ENCODE peak calls at places on chromosomes 4 and X, in nine cellular contexts. One of them, this sample, is unnamed.

GRCh38 chrX:7926914-7927258 is 327 bp downstream of the PNPLA4 start:
- DNase-seq in suprapubic skin: peak
- DNase-seq in prostate gland: no peak
- DNase-seq in stomach: no peak
- DNase-seq in HL-60: no peak
- DNase-seq in GM23338: no peak
- DNase-seq in HepG2: no peak
- DNase-seq in GM12891: no peak
- DNase-seq in Panc1: no peak
- DNase-seq in this sample: no peak

GRCh38 chr4:175435437-175435836 is 376.6 kb downstream of the GPM6A start:
- DNase-seq in stomach: no peak
- DNase-seq in HepG2: no peak
- DNase-seq in HL-60: peak
- DNase-seq in suprapubic skin: no peak
- DNase-seq in prostate gland: no peak
- DNase-seq in Panc1: no peak
- DNase-seq in GM12891: no peak
- DNase-seq in GM23338: no peak
- DNase-seq in this sample: no peak

GRCh38 chr4:107951551-107951950 is 20.2 kb downstream of the CYP2U1 start:
- DNase-seq in prostate gland: no peak
- DNase-seq in Panc1: no peak
- DNase-seq in suprapubic skin: no peak
- DNase-seq in GM12891: no peak
- DNase-seq in HL-60: no peak
- DNase-seq in stomach: no peak
- DNase-seq in HepG2: no peak
- DNase-seq in GM23338: no peak
- DNase-seq in this sample: no peak

GRCh38 chr4:178273168-178273567 is 830.9 kb upstream of the AGA start:
- DNase-seq in prostate gland: no peak
- DNase-seq in GM12891: no peak
- DNase-seq in suprapubic skin: no peak
- DNase-seq in HepG2: no peak
- DNase-seq in GM23338: no peak
- DNase-seq in HL-60: no peak
- DNase-seq in stomach: no peak
- DNase-seq in Panc1: no peak
- DNase-seq in this sample: no peak

GRCh38 chr4:6891436-6892170 is 18.0 kb upstream of the TBC1D14 start:
- DNase-seq in Panc1: no peak
- DNase-seq in HepG2: no peak
- DNase-seq in suprapubic skin: no peak
- DNase-seq in GM12891: no peak
- DNase-seq in prostate gland: no peak
- DNase-seq in HL-60: no peak
- DNase-seq in GM23338: no peak
- DNase-seq in stomach: peak
- DNase-seq in this sample: no peak

GRCh38 chr4:81198151-81198550 is 16.9 kb downstream of the PRKG2 start:
- DNase-seq in HepG2: no peak
- DNase-seq in GM23338: no peak
- DNase-seq in HL-60: no peak
- DNase-seq in prostate gland: no peak
- DNase-seq in Panc1: no peak
- DNase-seq in suprapubic skin: no peak
- DNase-seq in stomach: peak
- DNase-seq in GM12891: no peak
- DNase-seq in this sample: no peak

GRCh38 chr4:10926025-10926424 is 241.5 kb upstream of the CLNK start:
- DNase-seq in HepG2: no peak
- DNase-seq in HL-60: no peak
- DNase-seq in stomach: no peak
- DNase-seq in GM12891: no peak
- DNase-seq in GM23338: no peak
- DNase-seq in Panc1: no peak
- DNase-seq in suprapubic skin: no peak
- DNase-seq in prostate gland: no peak
- DNase-seq in this sample: no peak

GRCh38 chrX:125131146-125131545 is 188.5 kb upstream of the TEX13C start:
- DNase-seq in Panc1: no peak
- DNase-seq in HL-60: no peak
- DNase-seq in stomach: no peak
- DNase-seq in prostate gland: no peak
- DNase-seq in GM12891: no peak
- DNase-seq in GM23338: peak
- DNase-seq in HepG2: peak
- DNase-seq in suprapubic skin: no peak
- DNase-seq in this sample: no peak

GRCh38 chrX:78168065-78168464 is 28.6 kb upstream of the TAF9B start:
- DNase-seq in HL-60: no peak
- DNase-seq in stomach: no peak
- DNase-seq in prostate gland: no peak
- DNase-seq in suprapubic skin: no peak
- DNase-seq in HepG2: no peak
- DNase-seq in GM12891: no peak
- DNase-seq in Panc1: no peak
- DNase-seq in GM23338: no peak
- DNase-seq in this sample: no peak

GRCh38 chr4:116320859-116321258 is 764.5 kb downstream of the TRAM1L1 start:
- DNase-seq in GM12891: no peak
- DNase-seq in prostate gland: no peak
- DNase-seq in suprapubic skin: no peak
- DNase-seq in Panc1: no peak
- DNase-seq in HepG2: no peak
- DNase-seq in HL-60: no peak
- DNase-seq in GM23338: no peak
- DNase-seq in stomach: no peak
- DNase-seq in this sample: no peak

GRCh38 chr4:129092636-129093172 is 635 bp downstream of the SCLT1 start:
- DNase-seq in HepG2: no peak
- DNase-seq in GM12891: no peak
- DNase-seq in prostate gland: no peak
- DNase-seq in suprapubic skin: no peak
- DNase-seq in Panc1: no peak
- DNase-seq in stomach: no peak
- DNase-seq in GM23338: no peak
- DNase-seq in HL-60: no peak
- DNase-seq in this sample: no peak

GRCh38 chrX:153580700-153581386 is 18.1 kb downstream of the CCNQ start:
- DNase-seq in GM12891: no peak
- DNase-seq in HL-60: no peak
- DNase-seq in suprapubic skin: no peak
- DNase-seq in Panc1: no peak
- DNase-seq in prostate gland: no peak
- DNase-seq in HepG2: peak
- DNase-seq in GM23338: peak
- DNase-seq in stomach: no peak
- DNase-seq in this sample: no peak

GRCh38 chr4:169963998-169964397 is 62.2 kb downstream of the MFAP3L start:
- DNase-seq in HL-60: no peak
- DNase-seq in Panc1: no peak
- DNase-seq in stomach: no peak
- DNase-seq in GM23338: no peak
- DNase-seq in prostate gland: no peak
- DNase-seq in HepG2: no peak
- DNase-seq in GM12891: no peak
- DNase-seq in suprapubic skin: no peak
- DNase-seq in this sample: no peak

GRCh38 chr4:115711575-115711974 is 598.2 kb upstream of the NDST4 start:
- DNase-seq in stomach: no peak
- DNase-seq in prostate gland: no peak
- DNase-seq in GM23338: peak
- DNase-seq in Panc1: no peak
- DNase-seq in GM12891: no peak
- DNase-seq in HL-60: no peak
- DNase-seq in HepG2: no peak
- DNase-seq in suprapubic skin: no peak
- DNase-seq in this sample: no peak

GRCh38 chrX:123361371-123361770 is 177.3 kb downstream of the GRIA3 start:
- DNase-seq in Panc1: no peak
- DNase-seq in HepG2: no peak
- DNase-seq in prostate gland: no peak
- DNase-seq in HL-60: no peak
- DNase-seq in stomach: no peak
- DNase-seq in GM23338: peak
- DNase-seq in suprapubic skin: no peak
- DNase-seq in GM12891: no peak
- DNase-seq in this sample: no peak

GRCh38 chr4:110878413-110878812 is 255.5 kb upstream of the PITX2 start:
- DNase-seq in prostate gland: no peak
- DNase-seq in HepG2: no peak
- DNase-seq in GM12891: no peak
- DNase-seq in stomach: no peak
- DNase-seq in HL-60: no peak
- DNase-seq in suprapubic skin: no peak
- DNase-seq in Panc1: no peak
- DNase-seq in GM23338: no peak
- DNase-seq in this sample: no peak

DNA sequence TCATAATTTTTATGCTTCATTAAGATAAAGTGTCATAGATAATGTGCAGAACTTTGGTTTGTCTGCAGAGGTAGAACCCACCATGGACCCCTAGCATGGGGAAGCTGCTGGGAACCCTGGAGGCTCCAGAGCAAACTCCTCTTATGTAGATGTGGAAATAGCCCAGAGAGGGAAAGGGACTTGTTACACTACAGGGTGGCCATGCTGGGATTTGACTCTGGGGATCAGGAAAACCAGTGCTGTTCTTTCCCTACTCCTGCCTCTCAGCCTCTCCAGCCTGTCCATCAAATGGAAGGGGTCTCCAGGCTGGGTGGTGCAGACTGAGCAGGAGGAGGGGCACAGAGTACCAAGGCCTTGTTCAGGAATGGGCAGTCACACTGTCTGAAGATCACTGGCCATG is 54.2 kb downstream of the MSX1 start:
- DNase-seq in GM23338: no peak
- DNase-seq in prostate gland: no peak
- DNase-seq in HepG2: no peak
- DNase-seq in GM12891: no peak
- DNase-seq in suprapubic skin: no peak
- DNase-seq in stomach: no peak
- DNase-seq in Panc1: no peak
- DNase-seq in HL-60: no peak
- DNase-seq in this sample: no peak
- TF ChIP-seq POLR2AphosphoS5 in GM23338: no peak
- TF ChIP-seq POLR2AphosphoS5 in prostate gland: no peak
- TF ChIP-seq POLR2AphosphoS5 in HepG2: no peak
- TF ChIP-seq POLR2AphosphoS5 in GM12891: no peak
- TF ChIP-seq POLR2AphosphoS5 in suprapubic skin: no peak
- TF ChIP-seq POLR2AphosphoS5 in stomach: no peak
- TF ChIP-seq POLR2AphosphoS5 in Panc1: no peak
- TF ChIP-seq POLR2AphosphoS5 in HL-60: no peak
- TF ChIP-seq POLR2AphosphoS5 in this sample: no peak

DNA sequence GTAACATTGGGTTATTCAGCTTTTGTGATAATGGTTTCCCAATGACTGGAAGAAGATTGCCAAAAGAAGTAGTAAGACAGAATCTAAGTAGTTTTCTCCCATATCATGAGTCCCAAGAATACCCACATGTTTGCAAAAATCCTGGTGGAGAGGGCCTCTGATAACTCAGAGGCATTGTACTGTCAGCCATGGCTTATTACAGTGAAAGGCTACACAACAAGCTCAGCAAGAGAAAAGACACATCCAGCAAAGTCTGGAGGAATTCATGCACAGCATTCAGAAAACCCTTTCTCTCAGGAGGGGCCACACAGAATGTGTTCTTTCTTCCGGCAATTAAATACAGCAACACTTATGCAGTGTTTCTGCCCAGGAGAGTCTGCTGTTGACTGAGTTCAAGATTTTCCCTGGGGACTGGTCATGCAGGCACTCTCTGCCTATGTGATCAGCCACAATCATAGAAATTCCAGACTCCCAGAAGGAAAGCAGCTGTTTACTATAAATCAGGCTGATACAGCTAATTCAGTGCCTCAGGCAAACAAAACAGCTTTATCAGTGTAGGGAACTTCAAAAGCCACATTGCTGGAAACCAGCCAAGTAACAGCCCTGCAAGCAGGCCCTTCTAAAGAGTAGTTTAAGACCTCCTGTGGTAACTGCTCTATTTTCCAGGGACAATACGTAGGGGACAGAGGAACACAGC is 937.1 kb downstream of the CCSER1 start:
- DNase-seq in prostate gland: no peak
- DNase-seq in suprapubic skin: no peak
- DNase-seq in GM12891: no peak
- DNase-seq in HL-60: no peak
- DNase-seq in GM23338: peak
- DNase-seq in HepG2: peak
- DNase-seq in Panc1: no peak
- DNase-seq in stomach: no peak
- DNase-seq in this sample: no peak
- TF ChIP-seq POLR2AphosphoS5 in prostate gland: no peak
- TF ChIP-seq POLR2AphosphoS5 in suprapubic skin: no peak
- TF ChIP-seq POLR2AphosphoS5 in GM12891: no peak
- TF ChIP-seq POLR2AphosphoS5 in HL-60: no peak
- TF ChIP-seq POLR2AphosphoS5 in GM23338: no peak
- TF ChIP-seq POLR2AphosphoS5 in HepG2: no peak
- TF ChIP-seq POLR2AphosphoS5 in Panc1: no peak
- TF ChIP-seq POLR2AphosphoS5 in stomach: no peak
- TF ChIP-seq POLR2AphosphoS5 in this sample: no peak

GRCh38 chr4:2395584-2395983 is 22.9 kb downstream of the ZFYVE28 start:
- DNase-seq in prostate gland: no peak
- DNase-seq in GM12891: no peak
- DNase-seq in Panc1: no peak
- DNase-seq in HepG2: no peak
- DNase-seq in GM23338: no peak
- DNase-seq in HL-60: no peak
- DNase-seq in suprapubic skin: no peak
- DNase-seq in stomach: no peak
- DNase-seq in this sample: no peak
- TF ChIP-seq POLR2AphosphoS5 in prostate gland: no peak
- TF ChIP-seq POLR2AphosphoS5 in GM12891: no peak
- TF ChIP-seq POLR2AphosphoS5 in Panc1: no peak
- TF ChIP-seq POLR2AphosphoS5 in HepG2: no peak
- TF ChIP-seq POLR2AphosphoS5 in GM23338: no peak
- TF ChIP-seq POLR2AphosphoS5 in HL-60: no peak
- TF ChIP-seq POLR2AphosphoS5 in suprapubic skin: no peak
- TF ChIP-seq POLR2AphosphoS5 in stomach: no peak
- TF ChIP-seq POLR2AphosphoS5 in this sample: no peak

DNA sequence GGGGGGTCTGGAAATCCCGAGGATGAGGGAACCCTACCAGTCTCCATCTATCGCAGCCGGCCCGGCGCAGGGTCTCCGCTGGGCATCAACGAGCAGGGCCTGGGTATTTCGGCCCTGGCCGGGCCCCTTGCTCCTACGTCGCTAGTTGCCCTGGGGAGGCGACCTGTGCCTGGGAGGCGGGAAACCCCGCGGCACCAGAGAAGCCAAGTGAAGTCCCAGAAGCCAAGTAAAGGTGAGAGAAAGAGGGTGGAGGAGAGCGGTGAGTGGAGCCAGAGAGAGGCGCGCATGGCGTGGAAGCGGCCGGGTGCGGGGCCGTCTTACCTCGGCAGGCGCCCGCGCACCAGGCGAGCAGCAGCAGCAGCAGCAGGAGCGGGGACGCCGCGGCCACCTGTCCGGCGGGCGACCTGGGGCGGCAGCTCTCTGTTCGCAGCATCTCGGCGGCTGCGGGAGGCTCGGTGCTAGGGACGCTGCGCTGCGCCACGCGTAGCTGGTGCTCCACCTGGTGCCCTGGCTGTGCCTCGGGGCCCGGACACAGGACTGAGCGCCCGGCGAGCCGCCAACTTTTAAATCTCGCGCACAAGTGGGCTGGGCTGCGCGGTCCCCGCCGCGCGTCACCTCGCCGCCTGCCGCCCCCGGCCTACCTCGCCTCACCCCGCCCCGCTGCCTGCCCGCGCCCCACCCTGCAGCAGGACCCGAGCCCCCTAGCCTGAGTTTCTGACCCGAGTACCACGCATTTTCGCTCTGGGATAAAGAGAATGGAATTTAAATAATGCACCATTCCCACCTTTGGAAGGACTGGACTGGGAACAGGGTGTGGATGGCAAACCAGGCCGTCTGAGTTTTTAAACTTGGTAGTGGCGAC is at the start of gene NMU:
- DNase-seq in HepG2: peak
- DNase-seq in stomach: peak
- DNase-seq in GM23338: peak
- DNase-seq in GM12891: peak
- DNase-seq in prostate gland: peak
- DNase-seq in HL-60: no peak
- DNase-seq in suprapubic skin: peak
- DNase-seq in Panc1: no peak
- DNase-seq in this sample: no peak
- TF ChIP-seq POLR2AphosphoS5 in HepG2: no peak
- TF ChIP-seq POLR2AphosphoS5 in stomach: no peak
- TF ChIP-seq POLR2AphosphoS5 in GM23338: no peak
- TF ChIP-seq POLR2AphosphoS5 in GM12891: no peak
- TF ChIP-seq POLR2AphosphoS5 in prostate gland: no peak
- TF ChIP-seq POLR2AphosphoS5 in HL-60: no peak
- TF ChIP-seq POLR2AphosphoS5 in suprapubic skin: no peak
- TF ChIP-seq POLR2AphosphoS5 in Panc1: no peak
- TF ChIP-seq POLR2AphosphoS5 in this sample: no peak